ENCODE peak calls at places on chromosomes 1 and 21, in four cellular contexts. B is NB4, T is nephron progenitor cell, L is stomach. P is an unnamed sample.

GRCh38 chr1:234840843-234841242 is 230.9 kb upstream of the IRF2BP2 start:
- DNase-seq in B (peak; percentile 75), T (no peak), L (no peak), P (no peak)

GRCh38 chr1:93715529-93716126 is 34.0 kb upstream of the BCAR3 start:
- DNase-seq in B (no peak), T (no peak), L (no peak), P (no peak)

GRCh38 chr1:116415699-116416533 is 42.9 kb downstream of the ATP1A1 start:
- DNase-seq in B (no peak), T (no peak), L (no peak), P (no peak)

GRCh38 chr1:35924838-35925237 is 6.1 kb upstream of the AGO3 start:
- DNase-seq in B (no peak), T (no peak), L (no peak), P (no peak)

GRCh38 chr1:3651011-3651938 is 1.0 kb upstream of the TP73 start:
- DNase-seq in B (no peak), T (peak; percentile 50), L (no peak), P (peak; percentile 52)

GRCh38 chr1:67780637-67781036 is 52.6 kb downstream of the GNG12 start:
- DNase-seq in B (no peak), T (no peak), L (no peak), P (no peak)

GRCh38 chr1:10912441-10912840 is 100.0 kb upstream of the TARDBP start:
- DNase-seq in B (no peak), T (no peak), L (no peak), P (no peak)

GRCh38 chr1:199752688-199753027 is 274.9 kb upstream of the NR5A2 start:
- DNase-seq in B (no peak), T (no peak), L (no peak), P (no peak)

GRCh38 chr1:38919075-38919474 is 22.6 kb downstream of the RHBDL2 start:
- DNase-seq in B (no peak), T (no peak), L (no peak), P (no peak)

GRCh38 chr1:229229721-229230135 is 41.2 kb upstream of the RAB4A start:
- DNase-seq in B (peak; percentile 52), T (no peak), L (peak; percentile 76), P (no peak)

GRCh38 chr1:218686258-218686657 is 341.1 kb downstream of the TGFB2 start:
- DNase-seq in B (no peak), T (no peak), L (no peak), P (no peak)

GRCh38 chr1:11563560-11564069 is 84.7 kb downstream of the DISP3 start:
- DNase-seq in B (peak; percentile 82), T (peak; percentile 54), L (no peak), P (peak; percentile 82)

GRCh38 chr1:109960745-109961094 is 23.8 kb upstream of the AHCYL1 start:
- DNase-seq in B (no peak), T (no peak), L (no peak), P (no peak)

GRCh38 chr1:119419109-119419508 is 4.2 kb downstream of the HSD3B2 start:
- DNase-seq in B (no peak), T (no peak), L (no peak), P (no peak)

GRCh38 chr21:43268086-43268803 is 99.4 kb downstream of the CRYAA start:
- DNase-seq in B (no peak), T (no peak), L (no peak), P (no peak)

GRCh38 chr1:160837558-160838205 is 25.0 kb downstream of the CD244 start:
- DNase-seq in B (peak; percentile 97), T (no peak), L (peak; percentile 50), P (no peak)

GRCh38 chr1:9732123-9732971 is 80.8 kb downstream of the PIK3CD start:
- DNase-seq in B (peak; percentile 22), T (no peak), L (no peak), P (no peak)

GRCh38 chr1:62977321-62977720 is 193.4 kb downstream of the ATG4C start:
- DNase-seq in B (no peak), T (no peak), L (no peak), P (no peak)

GRCh38 chr1:113325039-113325438 is 65.3 kb upstream of the MAGI3 start:
- DNase-seq in B (no peak), T (no peak), L (peak; percentile 34), P (no peak)

GRCh38 chr21:29144736-29145353 is 14.4 kb downstream of the MAP3K7CL start:
- DNase-seq in B (no peak), T (no peak), L (no peak), P (no peak)

GRCh38 chr1:24149854-24150227 is 6.9 kb upstream of the IL22RA1 start:
- DNase-seq in B (peak; percentile 44), T (no peak), L (peak; percentile 58), P (no peak)

GRCh38 chr1:76291737-76292136 is 217.2 kb downstream of the ST6GALNAC3 start:
- DNase-seq in B (no peak), T (no peak), L (no peak), P (no peak)

GRCh38 chr1:100989306-100990077 is 36.1 kb downstream of the DPH5 start:
- DNase-seq in B (no peak), T (no peak), L (no peak), P (no peak)

GRCh38 chr21:46188226-46189212 is 4.3 kb upstream of the SPATC1L start:
- DNase-seq in B (peak; percentile 77), T (no peak), L (no peak), P (no peak)

GRCh38 chr1:66747500-66747899 is 4.8 kb upstream of the DYNLT5 start:
- DNase-seq in B (no peak), T (no peak), L (no peak), P (no peak)

GRCh38 chr1:172724746-172725613 is 66.1 kb downstream of the FASLG start:
- DNase-seq in B (peak; percentile 68), T (no peak), L (no peak), P (no peak)

GRCh38 chr1:245500546-245500945 is 345.8 kb downstream of the KIF26B start:
- DNase-seq in B (peak; percentile 89), T (no peak), L (no peak), P (no peak)

GRCh38 chr1:86865973-86866637 is 47.8 kb downstream of the SELENOF start:
- DNase-seq in B (no peak), T (no peak), L (no peak), P (no peak)

GRCh38 chr21:34280389-34280795 is 83.4 kb upstream of the KCNE2 start:
- DNase-seq in B (no peak), T (no peak), L (no peak), P (no peak)

GRCh38 chr1:195731385-195731784 is 876.9 kb downstream of the KCNT2 start:
- DNase-seq in B (no peak), T (no peak), L (no peak), P (no peak)

GRCh38 chr1:195733408-195733807 is 874.8 kb downstream of the KCNT2 start:
- DNase-seq in B (no peak), T (no peak), L (no peak), P (no peak)

GRCh38 chr1:195735140-195735539 is 873.1 kb downstream of the KCNT2 start:
- DNase-seq in B (no peak), T (no peak), L (no peak), P (no peak)

GRCh38 chr1:195738971-195739650 is 869.1 kb downstream of the KCNT2 start:
- DNase-seq in B (no peak), T (no peak), L (no peak), P (no peak)

DNA sequence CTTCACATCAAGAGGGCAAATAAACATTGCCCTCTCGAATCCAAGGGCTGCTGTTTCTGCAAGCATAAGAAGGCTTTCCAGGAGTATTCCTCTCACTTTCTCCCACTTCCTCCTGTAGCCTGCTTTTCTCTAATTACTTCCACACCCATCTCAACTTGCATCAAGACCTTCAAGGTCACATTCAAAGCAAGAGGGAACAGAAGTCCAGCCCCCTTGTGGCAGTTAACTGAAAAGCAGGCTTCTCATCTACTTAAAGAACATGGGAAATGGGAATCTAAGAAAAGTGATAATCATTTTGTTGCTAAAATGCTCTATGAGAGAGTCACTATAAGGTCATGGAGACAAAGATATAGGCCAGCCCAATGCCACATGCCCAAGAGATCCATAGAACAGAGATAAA is 874.4 kb downstream of the KCNT2 start:
- DNase-seq in B (peak; percentile 32), T (peak; percentile 12), L (no peak), P (no peak)
- TF ChIP-seq CTCF in B (peak; percentile 53), T (peak; percentile 55), L (no peak), P (peak; percentile 75)

DNA sequence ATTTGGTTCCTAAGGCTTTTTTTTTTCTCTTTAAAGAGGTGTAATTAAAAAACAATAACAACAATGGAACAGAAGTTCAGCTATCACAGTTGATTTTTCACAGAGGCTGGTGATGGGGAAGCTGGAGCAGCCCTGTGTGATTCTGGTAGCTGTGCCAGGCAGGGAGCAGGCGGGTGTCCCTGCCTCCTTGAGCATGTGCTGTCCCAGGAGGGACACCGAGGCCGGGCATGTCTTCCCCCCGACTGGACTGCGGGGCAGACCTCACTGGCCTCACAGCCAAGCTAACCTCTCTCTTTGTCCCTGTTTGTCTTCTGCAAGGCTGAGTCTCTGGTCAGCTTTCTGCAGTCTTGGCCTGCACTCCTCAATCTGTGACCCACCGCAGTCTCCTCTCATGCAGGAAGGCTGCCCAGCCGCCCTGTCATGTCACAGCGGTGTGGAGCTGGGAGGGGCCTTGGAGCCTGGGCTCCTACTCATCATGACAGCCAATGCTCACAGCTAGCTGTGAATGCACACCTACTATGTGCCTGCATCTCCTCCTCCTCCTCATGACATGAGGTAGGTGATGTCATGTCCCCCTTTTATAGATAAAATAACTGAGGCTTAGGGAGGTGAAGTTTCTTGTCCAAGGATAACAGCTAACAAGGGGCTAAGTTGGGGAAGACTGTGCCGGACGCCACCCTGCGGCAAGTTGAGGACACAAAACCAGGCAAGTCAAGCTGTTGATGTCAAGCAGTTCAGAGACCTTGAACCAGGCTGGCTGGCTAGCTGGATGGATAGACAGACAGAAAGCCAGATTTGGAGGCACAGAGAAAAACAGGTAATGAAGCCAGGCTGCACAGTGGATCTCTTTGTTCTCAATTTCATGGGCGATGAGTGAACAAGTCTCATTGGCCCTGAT is 10.2 kb upstream of the ACTL8 start:
- DNase-seq in B (no peak), T (no peak), L (no peak), P (no peak)
- TF ChIP-seq CTCF in B (no peak), T (no peak), L (no peak), P (no peak)

GRCh38 chr1:56754713-56755505 is 64.3 kb downstream of the FYB2 start:
- DNase-seq in B (no peak), T (no peak), L (no peak), P (no peak)

GRCh38 chr1:56755911-56756310 is 63.3 kb downstream of the FYB2 start:
- DNase-seq in B (no peak), T (no peak), L (no peak), P (no peak)

GRCh38 chr1:56758135-56758534 is 61.1 kb downstream of the FYB2 start:
- DNase-seq in B (no peak), T (peak; percentile 4), L (peak; percentile 43), P (no peak)
- TF ChIP-seq CTCF in B (no peak), T (no peak), L (no peak), P (no peak)

GRCh38 chr1:70112838-70113237 is 92.5 kb downstream of the LRRC40 start:
- DNase-seq in B (peak; percentile 9), T (no peak), L (no peak), P (no peak)
- TF ChIP-seq CTCF in B (peak; percentile 25), T (no peak), L (no peak), P (no peak)

GRCh38 chr1:30342535-30343141 is 380.7 kb downstream of the MATN1 start:
- DNase-seq in B (no peak), T (peak; percentile 56), L (no peak), P (no peak)

GRCh38 chr1:30339866-30340265 is 383.5 kb downstream of the MATN1 start:
- DNase-seq in B (no peak), T (no peak), L (no peak), P (no peak)

GRCh38 chr1:30338765-30339164 is 384.6 kb downstream of the MATN1 start:
- DNase-seq in B (no peak), T (no peak), L (no peak), P (no peak)

GRCh38 chr1:30343562-30343961 is 379.8 kb downstream of the MATN1 start:
- DNase-seq in B (no peak), T (no peak), L (no peak), P (no peak)

GRCh38 chr1:30340934-30341333 is 382.5 kb downstream of the MATN1 start:
- DNase-seq in B (no peak), T (no peak), L (no peak), P (no peak)
- TF ChIP-seq CTCF in B (no peak), T (peak; percentile 22), L (no peak), P (no peak)